ENCODE peak calls at places on chromosome 1, in eight cellular contexts. V is BJ, I is cardiac fibroblast, A is AG04450, E is endothelial cell, T is lower leg skin, L is upper lobe of left lung, S is heart left ventricle. B is an unnamed sample.

GRCh38 chr1:247274857-247275256 is 19.0 kb downstream of the VN1R5 start:
- DNase-seq in V (no peak), S (no peak), I (no peak), A (no peak), L (no peak), E (no peak), T (no peak), B (no peak)

GRCh38 chr1:2819831-2820730 is 18.6 kb upstream of the TTC34 start:
- DNase-seq in S (no peak), L (no peak), I (no peak), T (no peak), E (no peak), V (no peak), A (no peak), B (no peak)

GRCh38 chr1:40664791-40665190 is 691 bp downstream of the RIMS3 start:
- DNase-seq in V (no peak), L (no peak), A (no peak), T (no peak), S (no peak), E (no peak), I (no peak), B (no peak)

GRCh38 chr1:41953291-41953690 is 34.6 kb upstream of the HIVEP3 start:
- DNase-seq in E (no peak), A (no peak), L (no peak), I (no peak), V (no peak), T (no peak), S (no peak), B (no peak)

GRCh38 chr1:52294580-52294979 is 71.4 kb downstream of the CC2D1B start:
- DNase-seq in I (no peak), A (no peak), V (no peak), L (no peak), E (no peak), T (no peak), S (no peak), B (no peak)

GRCh38 chr1:27135920-27136551 is 18.9 kb downstream of the SLC9A1 start:
- DNase-seq in V (no peak), S (no peak), T (no peak), A (no peak), E (no peak), I (no peak), L (peak; percentile 56), B (no peak)

GRCh38 chr1:28129150-28129549 is 40.7 kb upstream of the EYA3 start:
- DNase-seq in S (no peak), L (peak; percentile 48), T (no peak), I (peak; percentile 80), A (no peak), E (no peak), V (no peak), B (no peak)

GRCh38 chr1:85850238-85850637 is 142.0 kb upstream of the ZNHIT6 start:
- DNase-seq in S (no peak), I (peak; percentile 95), A (peak; percentile 82), E (no peak), L (no peak), V (peak; percentile 87), T (no peak), B (no peak)

GRCh38 chr1:240280560-240281322 is 189.1 kb downstream of the FMN2 start:
- DNase-seq in A (no peak), L (no peak), E (no peak), S (no peak), V (no peak), I (no peak), T (no peak), B (no peak)

GRCh38 chr1:185719021-185719420 is 15.2 kb upstream of the HMCN1 start:
- DNase-seq in I (peak; percentile 93), A (peak; percentile 36), E (peak; percentile 24), V (peak; percentile 86), T (peak; percentile 51), S (peak; percentile 35), L (no peak), B (no peak)

GRCh38 chr1:192448026-192448578 is 127.5 kb upstream of the RGS1 start:
- DNase-seq in A (no peak), L (no peak), T (no peak), E (no peak), S (no peak), V (no peak), I (no peak), B (no peak)

GRCh38 chr1:225428066-225428878 is 434 bp upstream of the LBR start:
- DNase-seq in T (peak; percentile 91), A (peak; percentile 58), V (peak; percentile 37), I (peak; percentile 84), S (peak; percentile 94), L (peak; percentile 95), E (peak; percentile 93), B (peak; percentile 96)

GRCh38 chr1:66764994-66765578 is 12.8 kb downstream of the DYNLT5 start:
- DNase-seq in V (no peak), L (no peak), T (no peak), I (peak; percentile 80), S (no peak), E (peak; percentile 41), A (peak; percentile 29), B (peak; percentile 39)

GRCh38 chr1:209989525-209989924 is 51.5 kb downstream of the SYT14 start:
- DNase-seq in I (peak; percentile 53), E (no peak), A (no peak), T (no peak), S (no peak), V (peak; percentile 1), L (no peak), B (peak; percentile 10)
- TF ChIP-seq CTCF in I (peak; percentile 14), E (no peak), A (peak; percentile 27), T (no peak), S (peak; percentile 28), V (no peak), L (no peak), B (no peak)

GRCh38 chr1:54421101-54421504 is 14.9 kb upstream of the SSBP3 start:
- DNase-seq in L (no peak), T (no peak), S (no peak), I (no peak), E (no peak), V (no peak), A (no peak), B (no peak)

GRCh38 chr1:54424398-54424797 is 18.2 kb upstream of the SSBP3 start:
- DNase-seq in L (no peak), S (no peak), T (no peak), E (no peak), I (no peak), A (no peak), V (no peak), B (no peak)

GRCh38 chr1:54429838-54430237 is 23.6 kb upstream of the SSBP3 start:
- DNase-seq in T (no peak), A (no peak), E (no peak), S (no peak), L (no peak), I (no peak), V (no peak), B (no peak)

GRCh38 chr1:54428838-54429513 is 22.8 kb upstream of the SSBP3 start:
- DNase-seq in T (no peak), A (no peak), L (no peak), S (no peak), V (no peak), E (no peak), I (no peak), B (no peak)

GRCh38 chr1:54425152-54425584 is 19.0 kb upstream of the SSBP3 start:
- DNase-seq in S (no peak), I (no peak), V (no peak), T (no peak), L (no peak), E (no peak), A (no peak), B (no peak)
- TF ChIP-seq CTCF in S (no peak), I (no peak), V (peak; percentile 17), T (no peak), L (no peak), E (no peak), A (peak; percentile 36), B (no peak)

GRCh38 chr1:109468903-109469302 is 2.6 kb downstream of the SYPL2 start:
- DNase-seq in L (no peak), S (no peak), E (no peak), T (no peak), V (no peak), A (no peak), I (no peak), B (no peak)

GRCh38 chr1:109470245-109470644 is 3.9 kb downstream of the SYPL2 start:
- DNase-seq in E (no peak), T (no peak), L (no peak), I (no peak), A (no peak), V (no peak), S (no peak), B (no peak)

GRCh38 chr1:109466100-109466439 is 276 bp upstream of the SYPL2 start:
- DNase-seq in S (no peak), V (no peak), T (no peak), L (no peak), I (no peak), E (no peak), A (no peak), B (peak; percentile 3)

GRCh38 chr1:109467301-109467777 is 993 bp downstream of the SYPL2 start:
- DNase-seq in I (no peak), S (peak; percentile 51), E (no peak), A (no peak), T (no peak), V (no peak), L (no peak), B (peak; percentile 14)

DNA sequence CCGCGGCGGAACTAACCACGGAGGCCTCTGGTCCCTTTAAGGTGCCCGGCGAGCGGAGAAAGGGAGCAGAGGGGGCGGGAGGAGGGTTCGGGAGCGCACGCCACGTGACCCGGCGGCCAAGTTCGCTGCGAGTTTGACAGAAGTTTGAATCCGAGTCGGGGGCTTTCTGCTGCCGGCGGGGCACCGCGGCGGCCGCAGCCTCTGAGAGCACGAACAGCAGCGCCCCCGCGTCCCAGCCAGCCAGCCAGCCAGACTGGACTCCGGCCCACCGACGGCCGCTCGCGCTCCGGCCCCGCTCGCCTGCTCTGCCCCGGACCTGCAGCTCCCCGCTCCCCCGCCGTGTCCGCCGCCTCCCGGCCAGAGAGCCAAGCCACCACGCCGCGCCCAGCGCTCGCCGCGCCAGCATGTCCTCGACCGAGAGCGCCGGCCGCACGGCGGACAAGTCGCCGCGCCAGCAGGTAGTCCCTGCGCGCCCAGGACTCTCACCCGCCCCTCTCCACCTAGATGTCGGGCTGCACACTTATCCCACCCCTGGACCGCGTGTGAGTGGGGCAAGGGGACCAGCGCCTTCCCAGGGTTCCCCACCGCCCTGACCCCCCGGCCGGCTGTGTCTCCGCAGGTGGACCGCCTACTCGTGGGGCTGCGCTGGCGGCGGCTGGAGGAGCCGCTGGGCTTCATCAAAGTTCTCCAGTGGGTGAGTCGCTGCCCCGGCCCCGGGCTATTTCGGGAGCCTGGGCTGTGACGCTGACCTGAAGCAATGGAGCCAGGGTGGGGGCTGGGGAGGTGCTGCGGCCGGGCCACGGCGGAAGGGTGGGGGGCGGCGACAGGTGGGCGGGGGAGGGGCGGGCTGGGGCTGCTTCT is at the start of gene SYPL2:
- DNase-seq in I (no peak), S (peak; percentile 86), T (no peak), E (peak; percentile 35), L (peak; percentile 32), A (no peak), V (no peak), B (peak; percentile 34)
- TF ChIP-seq CTCF in I (no peak), S (no peak), T (no peak), E (no peak), L (no peak), A (no peak), V (no peak), B (no peak)

DNA sequence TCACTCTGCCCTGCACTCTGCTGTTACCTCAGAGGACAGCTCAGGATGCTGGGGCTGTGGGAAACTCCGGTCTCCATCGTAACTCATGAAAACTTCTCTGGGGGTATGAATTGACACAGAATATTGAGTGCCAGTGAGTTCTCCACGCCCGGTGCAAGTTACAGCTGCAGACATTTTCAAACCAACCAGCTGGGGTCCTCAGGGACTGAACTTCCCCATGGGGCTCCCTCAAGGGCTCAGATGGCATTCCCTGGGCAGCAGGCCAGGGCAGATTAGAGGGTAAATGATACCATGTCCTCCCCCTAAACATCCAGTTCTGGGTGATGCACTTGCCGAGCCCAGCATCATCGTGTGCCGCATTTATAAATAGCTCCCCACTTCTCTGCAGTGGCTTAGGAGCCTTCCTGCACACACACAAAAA is 27.8 kb upstream of the CCSAP start:
- DNase-seq in I (no peak), V (no peak), T (no peak), A (no peak), E (no peak), S (peak; percentile 89), L (no peak), B (no peak)
- TF ChIP-seq CTCF in I (no peak), V (no peak), T (no peak), A (no peak), E (no peak), S (no peak), L (no peak), B (no peak)